ENCODE peak calls at places on chromosomes 16 and 17, in six cellular contexts. D is lower lobe of right lung; T is AG04449; E is activated CD8-positive, alpha-beta T cell treated with anti-CD3 and anti-CD28 coated beads for 36 hours; G is SK-N-SH; F is thoracic aorta. Q is an unnamed sample.

GRCh38 chr16:48438414-48438813 is 53.2 kb upstream of the SIAH1 start:
- DNase-seq in D (no peak), T (no peak), E (no peak), G (no peak), F (no peak), Q (no peak)

GRCh38 chr17:77749316-77749715 is 209.2 kb upstream of the TNRC6C start:
- DNase-seq in D (no peak), T (no peak), E (no peak), G (no peak), F (no peak), Q (no peak)

GRCh38 chr16:10812352-10813122 is 6.1 kb downstream of the TVP23A start:
- DNase-seq in D (no peak), T (no peak), E (peak), G (no peak), F (no peak), Q (peak)

GRCh38 chr17:58577696-58578095 is 63.3 kb upstream of the MTMR4 start:
- DNase-seq in D (peak), T (no peak), E (peak), G (peak), F (no peak), Q (peak)

GRCh38 chr17:57530026-57530425 is 215.1 kb downstream of the CCDC182 start:
- DNase-seq in D (no peak), T (no peak), E (no peak), G (no peak), F (no peak), Q (no peak)

GRCh38 chr16:62041401-62041800 is 5.2 kb upstream of the CDH8 start:
- DNase-seq in D (no peak), T (peak), E (no peak), G (peak), F (no peak), Q (no peak)

GRCh38 chr17:78425429-78425828 is 47.0 kb downstream of the PGS1 start:
- DNase-seq in D (peak), T (no peak), E (no peak), G (no peak), F (no peak), Q (no peak)

GRCh38 chr16:4496305-4496704 is 20.1 kb downstream of the HMOX2 start:
- DNase-seq in D (no peak), T (no peak), E (no peak), G (no peak), F (no peak), Q (no peak)

GRCh38 chr16:87789437-87790277 is 23.9 kb upstream of the KLHDC4 start:
- DNase-seq in D (no peak), T (no peak), E (no peak), G (no peak), F (no peak), Q (no peak)

GRCh38 chr17:65433592-65433991 is 127.9 kb downstream of the AXIN2 start:
- DNase-seq in D (no peak), T (no peak), E (peak), G (no peak), F (no peak), Q (no peak)

GRCh38 chr16:86865866-86866675 is 287.7 kb downstream of the FOXL1 start:
- DNase-seq in D (no peak), T (no peak), E (no peak), G (no peak), F (no peak), Q (no peak)

GRCh38 chr16:22627043-22627442 is 116.4 kb downstream of the NPIPB5 start:
- DNase-seq in D (no peak), T (no peak), E (no peak), G (no peak), F (no peak), Q (no peak)

GRCh38 chr17:8479431-8479947 is 43.8 kb downstream of the NDEL1 start:
- DNase-seq in D (no peak), T (no peak), E (no peak), G (no peak), F (no peak), Q (no peak)

GRCh38 chr16:3934491-3935185 is 54.1 kb upstream of the CREBBP start:
- DNase-seq in D (peak), T (no peak), E (no peak), G (no peak), F (no peak), Q (no peak)

GRCh38 chr17:81160306-81160705 is 5.0 kb upstream of the PVALEF start:
- DNase-seq in D (peak), T (no peak), E (no peak), G (no peak), F (no peak), Q (no peak)

GRCh38 chr16:28974007-28974436 is 556 bp upstream of the SPNS1 start:
- DNase-seq in D (peak), T (no peak), E (peak), G (peak), F (no peak), Q (no peak)

GRCh38 chr17:40547079-40547784 is 18.0 kb downstream of the CCR7 start:
- DNase-seq in D (no peak), T (no peak), E (peak), G (no peak), F (no peak), Q (no peak)

GRCh38 chr16:64391009-64391663 is 730.7 kb downstream of the CDH11 start:
- DNase-seq in D (no peak), T (no peak), E (no peak), G (no peak), F (no peak), Q (no peak)

GRCh38 chr16:56848056-56848936 is 16.7 kb upstream of the SLC12A3 start:
- DNase-seq in D (no peak), T (no peak), E (peak), G (no peak), F (peak), Q (no peak)

GRCh38 chr16:66523861-66524354 is 26.0 kb downstream of the TK2 start:
- DNase-seq in D (no peak), T (no peak), E (peak), G (no peak), F (no peak), Q (peak)

GRCh38 chr17:53749178-53749577 is 73.5 kb upstream of the KIF2B start:
- DNase-seq in D (no peak), T (no peak), E (no peak), G (no peak), F (no peak), Q (no peak)

GRCh38 chr16:13586051-13586450 is 333.9 kb upstream of the ERCC4 start:
- DNase-seq in D (no peak), T (no peak), E (no peak), G (no peak), F (no peak), Q (no peak)

DNA sequence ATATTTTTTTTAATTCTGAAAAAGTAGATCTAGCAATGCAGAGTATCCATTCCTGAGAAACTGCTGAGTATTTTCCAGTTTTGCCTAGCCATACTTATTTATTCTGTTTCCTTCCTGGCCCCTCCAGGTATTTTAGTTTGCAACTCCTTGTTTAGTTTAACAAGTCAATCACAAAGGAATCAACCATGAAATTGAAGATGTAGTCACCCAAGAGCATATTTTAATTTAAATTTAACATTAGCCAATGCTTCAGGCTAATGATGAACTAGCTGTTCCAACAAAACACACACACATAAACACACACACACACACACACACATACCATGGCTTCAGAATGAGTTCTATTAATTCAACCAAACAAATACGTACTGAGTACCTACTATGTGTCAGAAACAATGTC is 332.8 kb upstream of the ERCC4 start:
- DNase-seq in D (no peak), T (no peak), E (no peak), G (no peak), F (no peak), Q (no peak)
- TF ChIP-seq CTCF in D (no peak), T (no peak), E (no peak), G (no peak), F (no peak), Q (no peak)

GRCh38 chr17:39014795-39015545 is 47.8 kb upstream of the FBXO47 start:
- DNase-seq in D (peak), T (no peak), E (no peak), G (no peak), F (no peak), Q (no peak)
- TF ChIP-seq CTCF in D (no peak), T (no peak), E (no peak), G (no peak), F (no peak), Q (no peak)

DNA sequence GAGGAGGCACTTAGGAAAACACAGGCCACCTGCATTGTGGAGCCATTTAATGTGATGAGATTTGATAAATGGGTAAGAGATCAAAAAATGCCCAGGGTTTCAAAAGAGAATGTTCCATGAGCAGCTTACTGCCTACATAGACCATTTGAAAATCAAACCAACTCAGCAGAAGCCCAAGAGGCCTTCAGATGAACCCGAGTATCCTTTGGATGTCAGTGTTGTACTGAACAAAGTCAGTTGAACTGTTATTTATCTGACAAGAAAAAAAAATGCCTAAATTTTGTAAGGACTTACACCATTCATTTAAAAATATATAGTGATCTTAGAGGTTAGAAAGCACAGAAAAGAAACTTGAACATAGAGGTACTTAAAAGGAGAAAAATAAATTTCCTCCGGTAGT is 381.7 kb downstream of the ZFHX3 start:
- DNase-seq in D (no peak), T (no peak), E (no peak), G (no peak), F (no peak), Q (no peak)
- TF ChIP-seq CTCF in D (no peak), T (no peak), E (no peak), G (no peak), F (no peak), Q (peak)

GRCh38 chr17:49191917-49192741 is 18.2 kb downstream of the GNGT2 start:
- DNase-seq in D (peak), T (peak), E (peak), G (peak), F (peak), Q (peak)
- TF ChIP-seq CTCF in D (peak), T (peak), E (peak), G (peak), F (peak), Q (peak)

DNA sequence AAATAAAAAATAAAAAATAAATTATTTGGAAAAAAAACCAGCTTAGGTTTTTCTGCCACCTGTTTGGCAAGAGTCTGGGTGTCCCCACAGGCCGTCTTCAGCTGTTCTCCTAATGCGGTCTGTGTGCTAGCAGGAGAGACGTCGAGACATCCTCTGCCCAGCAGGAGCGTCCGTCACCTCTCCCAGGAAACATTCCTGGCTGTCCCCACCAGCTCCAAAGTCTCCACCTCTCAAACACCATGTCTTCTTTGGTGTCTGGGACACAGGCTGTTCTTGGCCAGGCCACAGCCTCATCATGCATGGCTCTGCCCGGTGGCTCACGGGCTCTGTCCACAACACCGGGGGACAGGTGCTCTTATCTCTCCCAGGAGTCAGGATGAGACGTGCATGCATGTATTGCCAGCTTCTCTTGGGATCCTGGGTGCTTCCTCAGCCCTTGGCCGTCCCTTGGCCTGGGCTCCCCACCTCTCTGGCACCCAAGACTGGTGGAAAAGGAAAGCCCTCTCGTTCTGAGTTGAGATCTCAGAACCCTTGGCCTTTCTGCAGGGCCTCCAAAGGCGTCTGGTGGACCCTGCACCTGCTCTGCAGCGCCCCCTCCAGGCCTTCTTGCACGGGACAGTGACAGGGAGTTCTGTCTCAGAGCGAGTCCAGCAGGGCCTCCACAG is 84.9 kb upstream of the CBX4 start:
- DNase-seq in D (no peak), T (no peak), E (peak), G (peak), F (no peak), Q (peak)
- TF ChIP-seq CTCF in D (peak), T (peak), E (peak), G (peak), F (no peak), Q (peak)

GRCh38 chr17:6163632-6164319 is 93.6 kb downstream of the WSCD1 start:
- DNase-seq in D (no peak), T (no peak), E (no peak), G (no peak), F (no peak), Q (no peak)
- TF ChIP-seq CTCF in D (no peak), T (no peak), E (no peak), G (no peak), F (no peak), Q (no peak)

GRCh38 chr17:28379814-28380571 is 8.5 kb downstream of the SARM1 start:
- DNase-seq in D (no peak), T (no peak), E (no peak), G (peak), F (no peak), Q (no peak)

GRCh38 chr17:28384281-28385036 is 13.0 kb downstream of the SARM1 start:
- DNase-seq in D (peak), T (no peak), E (peak), G (no peak), F (no peak), Q (peak)

GRCh38 chr17:28385037-28385797 is 13.7 kb downstream of the SARM1 start:
- DNase-seq in D (peak), T (no peak), E (peak), G (no peak), F (no peak), Q (no peak)

GRCh38 chr17:28380572-28380907 is 9.0 kb downstream of the SARM1 start:
- DNase-seq in D (no peak), T (no peak), E (no peak), G (no peak), F (no peak), Q (no peak)

GRCh38 chr17:28381141-28381825 is 9.8 kb downstream of the SARM1 start:
- DNase-seq in D (peak), T (no peak), E (peak), G (no peak), F (no peak), Q (peak)
- TF ChIP-seq CTCF in D (peak), T (peak), E (peak), G (no peak), F (no peak), Q (no peak)

DNA sequence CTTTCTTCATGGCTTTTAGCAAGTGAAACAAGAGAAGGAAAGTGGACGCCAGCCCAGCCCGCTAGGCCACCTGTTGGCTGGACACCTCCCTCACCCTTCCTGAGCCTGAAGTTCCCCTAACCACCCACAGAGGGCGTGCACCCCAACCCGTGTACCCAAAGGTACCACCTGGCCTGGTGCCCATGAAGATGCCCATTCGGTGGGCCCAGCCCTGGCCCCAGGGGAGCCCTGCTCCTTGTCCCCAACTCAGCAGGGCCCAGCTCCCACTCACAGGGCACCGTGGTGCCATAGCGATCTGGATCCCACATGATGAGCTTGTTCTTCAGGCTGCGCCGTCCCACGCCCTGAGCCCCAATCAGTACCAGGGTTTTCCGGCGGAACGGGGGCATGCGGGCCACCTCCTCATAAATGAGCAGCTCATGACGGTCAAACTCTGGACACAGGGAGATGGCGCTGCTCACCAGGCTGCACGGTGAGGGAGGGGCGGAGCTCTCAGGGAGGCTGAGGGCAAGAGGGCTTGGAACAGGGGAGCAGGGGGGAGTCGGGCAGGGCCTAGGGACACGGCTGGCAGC is 26.8 kb downstream of the MPP2 start:
- DNase-seq in D (peak), T (no peak), E (peak), G (peak), F (no peak), Q (peak)
- TF ChIP-seq CTCF in D (peak), T (peak), E (peak), G (peak), F (peak), Q (peak)

DNA sequence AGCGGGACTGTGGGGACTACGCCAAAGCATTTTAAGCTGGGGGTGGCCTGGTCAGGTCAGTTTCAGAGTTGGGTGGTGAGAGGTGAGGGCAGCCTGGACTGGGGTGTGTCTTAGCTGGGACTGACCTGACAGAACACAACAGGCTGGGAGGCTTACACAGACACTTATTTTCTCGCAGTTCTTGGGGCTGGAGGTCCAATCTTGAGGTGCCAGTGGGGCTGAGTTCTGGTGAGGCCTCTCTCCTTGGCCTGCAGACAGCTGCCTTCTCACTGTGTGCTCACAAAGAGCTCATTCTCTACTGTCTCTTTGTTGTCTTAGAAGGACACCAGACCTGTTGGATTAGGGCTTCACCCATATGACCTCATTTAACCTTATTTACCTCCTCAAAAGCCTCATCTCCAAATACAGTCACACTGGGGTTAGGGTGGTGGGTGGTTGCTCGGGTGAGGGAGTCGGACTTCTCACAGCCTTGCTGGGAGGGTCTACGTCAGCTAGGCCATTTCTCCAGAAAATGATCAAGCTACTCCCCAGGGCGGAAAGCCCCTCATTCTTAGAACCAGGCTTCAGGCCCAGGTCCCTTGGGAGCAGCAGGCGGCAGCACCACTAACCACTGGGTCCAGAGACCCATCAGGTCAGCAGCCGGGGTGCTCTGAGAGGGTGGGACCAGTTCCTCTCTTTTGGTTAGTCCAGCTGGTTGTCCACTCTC is 149.3 kb downstream of the RAB11FIP4 start:
- DNase-seq in D (no peak), T (no peak), E (no peak), G (no peak), F (no peak), Q (no peak)
- TF ChIP-seq CTCF in D (no peak), T (no peak), E (no peak), G (no peak), F (no peak), Q (no peak)

Q was measured in GM10248.